ENCODE peak calls at places on chromosomes 6 and 20, in four cellular contexts. One of them, this sample, is unnamed.

GRCh38 chr20:316316-317068 is 8.9 kb upstream of the SOX12 start:
- DNase-seq in Daoy: no peak
- DNase-seq in HTR-8/SVneo: no peak
- DNase-seq in ovary: no peak
- DNase-seq in this sample: no peak

GRCh38 chr6:67449602-67450001 is 1185.5 kb upstream of the ADGRB3 start:
- DNase-seq in Daoy: no peak
- DNase-seq in HTR-8/SVneo: no peak
- DNase-seq in ovary: no peak
- DNase-seq in this sample: no peak

GRCh38 chr6:18388252-18388651 is 1.1 kb downstream of the RNF144B start:
- DNase-seq in HTR-8/SVneo: no peak
- DNase-seq in Daoy: no peak
- DNase-seq in ovary: no peak
- DNase-seq in this sample: no peak

GRCh38 chr20:36101201-36101600 is 53.3 kb upstream of the EPB41L1 start:
- DNase-seq in ovary: no peak
- DNase-seq in HTR-8/SVneo: no peak
- DNase-seq in Daoy: no peak
- DNase-seq in this sample: no peak

GRCh38 chr6:90319044-90319443 is 22.4 kb upstream of the BACH2 start:
- DNase-seq in HTR-8/SVneo: no peak
- DNase-seq in Daoy: peak
- DNase-seq in ovary: no peak
- DNase-seq in this sample: no peak

GRCh38 chr20:54938707-54939106 is 463.3 kb downstream of the DOK5 start:
- DNase-seq in Daoy: no peak
- DNase-seq in HTR-8/SVneo: no peak
- DNase-seq in ovary: no peak
- DNase-seq in this sample: no peak

GRCh38 chr6:158290659-158291058 is 21.6 kb upstream of the TULP4 start:
- DNase-seq in HTR-8/SVneo: no peak
- DNase-seq in ovary: no peak
- DNase-seq in Daoy: no peak
- DNase-seq in this sample: no peak

GRCh38 chr6:106089981-106090380 is 3.8 kb downstream of the PRDM1 start:
- DNase-seq in HTR-8/SVneo: no peak
- DNase-seq in ovary: no peak
- DNase-seq in Daoy: no peak
- DNase-seq in this sample: no peak

GRCh38 chr6:132464538-132465256 is 48.2 kb downstream of the STX7 start:
- DNase-seq in HTR-8/SVneo: peak
- DNase-seq in Daoy: no peak
- DNase-seq in ovary: no peak
- DNase-seq in this sample: no peak

GRCh38 chr6:18269253-18269652 is 4.9 kb upstream of the DEK start:
- DNase-seq in Daoy: peak
- DNase-seq in ovary: no peak
- DNase-seq in HTR-8/SVneo: peak
- DNase-seq in this sample: no peak

GRCh38 chr20:38196592-38196991 is 31.5 kb upstream of the TGM2 start:
- DNase-seq in HTR-8/SVneo: no peak
- DNase-seq in Daoy: no peak
- DNase-seq in ovary: peak
- DNase-seq in this sample: peak

GRCh38 chr6:126923807-126924206 is 194.7 kb upstream of the RSPO3 start:
- DNase-seq in ovary: no peak
- DNase-seq in Daoy: no peak
- DNase-seq in HTR-8/SVneo: no peak
- DNase-seq in this sample: no peak

GRCh38 chr6:25991785-25992412 is 29.3 kb downstream of the TRIM38 start:
- DNase-seq in Daoy: peak
- DNase-seq in ovary: peak
- DNase-seq in HTR-8/SVneo: peak
- DNase-seq in this sample: peak

GRCh38 chr20:50540620-50541605 is 30.7 kb downstream of the PTPN1 start:
- DNase-seq in ovary: no peak
- DNase-seq in HTR-8/SVneo: peak
- DNase-seq in Daoy: peak
- DNase-seq in this sample: no peak

GRCh38 chr6:26179675-26180074 is 92.4 kb downstream of the HFE start:
- DNase-seq in Daoy: no peak
- DNase-seq in ovary: no peak
- DNase-seq in HTR-8/SVneo: no peak
- DNase-seq in this sample: no peak

GRCh38 chr6:3609388-3609787 is 142.1 kb downstream of the PXDC1 start:
- DNase-seq in ovary: no peak
- DNase-seq in HTR-8/SVneo: no peak
- DNase-seq in Daoy: no peak
- DNase-seq in this sample: no peak

This sample was measured in right cardiac atrium.